ENCODE peak calls at places on chromosomes 13 and 19, in seven cellular contexts. X is iPS DF 6.9; A is left lung; G is A549; O is stimulated activated CD8-positive, alpha-beta memory T cell treated with anti-CD3 and anti-CD28 coated beads, Interleukin-4, amount 100 ng/mL, for 24 hours; Z is Kasumi-1; Y is glutamatergic neuron. V is an unnamed sample.
A peak's percentile ranks its signal among the peaks of the same experiment; 100 is the strongest.

GRCh38 chr19:49094505-49095482 is 9.5 kb downstream of the SNRNP70 start:
- DNase-seq in X (no peak), A (no peak), G (no peak), O (no peak), Z (no peak), Y (no peak), V (no peak)

GRCh38 chr13:24148414-24149305 is 11.9 kb upstream of the SPATA13 start:
- DNase-seq in X (no peak), A (peak; percentile 56), G (peak; percentile 92), O (no peak), Z (no peak), Y (no peak), V (no peak)

GRCh38 chr13:35891973-35892441 is 239.2 kb downstream of the DCLK1 start:
- DNase-seq in X (no peak), A (no peak), G (no peak), O (no peak), Z (no peak), Y (no peak), V (no peak)

GRCh38 chr13:21055016-21055415 is 6.4 kb downstream of the LATS2 start:
- DNase-seq in X (no peak), A (no peak), G (no peak), O (no peak), Z (no peak), Y (no peak), V (no peak)

GRCh38 chr19:12984683-12985048 is 10.6 kb upstream of the NFIX start:
- DNase-seq in X (no peak), A (no peak), G (no peak), O (no peak), Z (no peak), Y (peak; percentile 54), V (peak; percentile 40)

GRCh38 chr19:29858000-29858596 is 46.3 kb downstream of the CCNE1 start:
- DNase-seq in X (no peak), A (no peak), G (peak; percentile 60), O (peak; percentile 12), Z (peak; percentile 10), Y (peak; percentile 46), V (peak; percentile 34)

GRCh38 chr19:17076539-17076919 is 952 bp downstream of the MYO9B start:
- DNase-seq in X (no peak), A (no peak), G (no peak), O (no peak), Z (peak; percentile 17), Y (peak; percentile 29), V (peak; percentile 42)

GRCh38 chr19:7597689-7598088 is 2.0 kb downstream of the CAMSAP3 start:
- DNase-seq in X (no peak), A (no peak), G (peak; percentile 18), O (no peak), Z (no peak), Y (no peak), V (no peak)

GRCh38 chr13:47858042-47858677 is 142.9 kb downstream of the SUCLA2 start:
- DNase-seq in X (no peak), A (no peak), G (no peak), O (no peak), Z (no peak), Y (no peak), V (no peak)

GRCh38 chr19:51783373-51783772 is 11.6 kb upstream of the FPR3 start:
- DNase-seq in X (no peak), A (no peak), G (no peak), O (no peak), Z (peak; percentile 98), Y (no peak), V (no peak)

GRCh38 chr19:10219678-10220077 is 11.5 kb downstream of the S1PR2 start:
- DNase-seq in X (no peak), A (no peak), G (no peak), O (peak; percentile 11), Z (peak; percentile 53), Y (no peak), V (no peak)

GRCh38 chr13:31134055-31134711 is 27.5 kb downstream of the HSPH1 start:
- DNase-seq in X (no peak), A (no peak), G (no peak), O (no peak), Z (no peak), Y (no peak), V (no peak)

GRCh38 chr19:52640916-52641315 is 2.8 kb upstream of the ZNF83 start:
- DNase-seq in X (no peak), A (no peak), G (no peak), O (no peak), Z (no peak), Y (peak; percentile 48), V (no peak)

GRCh38 chr19:43820098-43820860 is 6.8 kb upstream of the ZNF283 start:
- DNase-seq in X (no peak), A (no peak), G (peak; percentile 35), O (no peak), Z (no peak), Y (peak; percentile 26), V (peak; percentile 59)

GRCh38 chr13:52738719-52739467 is 727 bp downstream of the CNMD start:
- DNase-seq in X (no peak), A (no peak), G (no peak), O (no peak), Z (peak; percentile 38), Y (peak; percentile 66), V (peak; percentile 71)

GRCh38 chr13:111359237-111359915 is 38.9 kb downstream of the TEX29 start:
- DNase-seq in X (peak; percentile 11), A (no peak), G (no peak), O (no peak), Z (no peak), Y (no peak), V (peak; percentile 32)

GRCh38 chr19:44718441-44719261 is 19.7 kb downstream of the CEACAM16 start:
- DNase-seq in X (peak; percentile 80), A (peak; percentile 66), G (peak; percentile 90), O (no peak), Z (no peak), Y (no peak), V (peak; percentile 40)

GRCh38 chr13:65417953-65418352 is 1812.2 kb downstream of the PCDH9 start:
- DNase-seq in X (no peak), A (no peak), G (no peak), O (no peak), Z (no peak), Y (no peak), V (no peak)

GRCh38 chr13:114082849-114083645 is 49.4 kb downstream of the RASA3 start:
- DNase-seq in X (no peak), A (no peak), G (no peak), O (no peak), Z (no peak), Y (no peak), V (no peak)

GRCh38 chr13:76884571-76885202 is 1.5 kb downstream of the KCTD12 start:
- DNase-seq in X (no peak), A (no peak), G (no peak), O (no peak), Z (peak; percentile 45), Y (no peak), V (no peak)

GRCh38 chr19:58228584-58229254 is at the start of gene ZNF544:
- DNase-seq in X (no peak), A (peak; percentile 85), G (peak; percentile 75), O (peak; percentile 51), Z (peak; percentile 57), Y (peak; percentile 83), V (peak; percentile 96)

GRCh38 chr19:30881986-30882385 is 467.2 kb downstream of the TSHZ3 start:
- DNase-seq in X (no peak), A (no peak), G (no peak), O (no peak), Z (no peak), Y (no peak), V (no peak)

GRCh38 chr19:40740747-40741146 is 9.5 kb downstream of the ACTMAP start:
- DNase-seq in X (no peak), A (no peak), G (no peak), O (no peak), Z (no peak), Y (no peak), V (no peak)

GRCh38 chr19:33797821-33798633 is 1.4 kb downstream of the KCTD15 start:
- DNase-seq in X (no peak), A (no peak), G (peak; percentile 67), O (no peak), Z (peak; percentile 64), Y (peak; percentile 70), V (peak; percentile 71)

GRCh38 chr13:25406377-25406776 is 34.6 kb downstream of the ATP8A2 start:
- DNase-seq in X (no peak), A (no peak), G (no peak), O (no peak), Z (peak; percentile 0), Y (no peak), V (no peak)

GRCh38 chr19:38388310-38389100 is at the start of gene SPRED3:
- DNase-seq in X (no peak), A (no peak), G (peak; percentile 79), O (no peak), Z (no peak), Y (peak; percentile 70), V (no peak)

GRCh38 chr13:24854311-24854710 is 90.3 kb downstream of the RNF17 start:
- DNase-seq in X (no peak), A (no peak), G (no peak), O (no peak), Z (no peak), Y (no peak), V (no peak)

GRCh38 chr19:3403489-3404323 is 37.3 kb downstream of the NFIC start:
- DNase-seq in X (no peak), A (peak; percentile 87), G (no peak), O (no peak), Z (no peak), Y (no peak), V (peak; percentile 20)

GRCh38 chr19:379796-380195 is 29.2 kb downstream of the C2CD4C start:
- DNase-seq in X (no peak), A (no peak), G (no peak), O (no peak), Z (no peak), Y (no peak), V (peak; percentile 0)

V was measured in retina.